ENCODE peak calls at places on chromosomes 11 and 22, in seven cellular contexts. N is type B pancreatic cell, J is RWPE1, Q is testis, M is LNCaP clone FGC, Y is cardiac muscle cell, X is IMR-90. T is an unnamed sample.

GRCh38 chr11:120136356-120136755 is 1.6 kb downstream of the TRIM29 start:
- DNase-seq in Q (peak), N (peak), X (no peak), M (no peak), J (no peak), Y (no peak), T (no peak)

GRCh38 chr11:11461473-11461872 is 108.4 kb upstream of the CSNK2A3 start:
- DNase-seq in J (no peak), Y (no peak), N (no peak), X (no peak), Q (no peak), M (no peak), T (no peak)

GRCh38 chr11:8263769-8264410 is at the start of gene LMO1:
- DNase-seq in Y (peak), X (peak), J (peak), Q (peak), N (peak), M (peak), T (peak)

GRCh38 chr11:120527111-120527748 is 15.7 kb downstream of the GRIK4 start:
- DNase-seq in X (peak), M (no peak), J (no peak), Q (no peak), Y (peak), N (no peak), T (no peak)

GRCh38 chr22:23251445-23252093 is 71.3 kb downstream of the BCR start:
- DNase-seq in N (no peak), J (peak), X (peak), Y (no peak), M (no peak), Q (no peak), T (no peak)

GRCh38 chr22:29450222-29450621 is 11.8 kb downstream of the RFPL1 start:
- DNase-seq in X (no peak), Q (no peak), J (no peak), Y (no peak), M (no peak), N (no peak), T (no peak)

GRCh38 chr22:33921576-33922181 is 1.4 kb upstream of the LARGE1 start:
- DNase-seq in J (no peak), Q (peak), X (peak), N (peak), Y (peak), M (no peak), T (peak)

GRCh38 chr11:28910926-28911325 is 802.7 kb downstream of the METTL15 start:
- DNase-seq in N (no peak), Q (no peak), Y (peak), X (peak), J (no peak), M (no peak), T (no peak)

GRCh38 chr11:14907411-14908213 is 15.6 kb upstream of the CYP2R1 start:
- DNase-seq in M (peak), J (no peak), Y (peak), X (peak), Q (peak), N (peak), T (no peak)

GRCh38 chr22:17269607-17270261 is 50.5 kb upstream of the ADA2 start:
- DNase-seq in N (no peak), M (no peak), Y (no peak), J (no peak), Q (no peak), X (no peak), T (no peak)

GRCh38 chr22:32020117-32020516 is 22.9 kb upstream of the SLC5A1 start:
- DNase-seq in Q (no peak), J (peak), N (no peak), Y (peak), M (no peak), X (peak), T (no peak)

GRCh38 chr11:28107331-28107725 is 628 bp downstream of the KIF18A start:
- DNase-seq in J (peak), M (no peak), N (no peak), Y (peak), X (peak), Q (no peak), T (peak)

GRCh38 chr11:12052676-12053605 is 44.5 kb upstream of the DKK3 start:
- DNase-seq in J (no peak), Q (no peak), N (no peak), M (no peak), Y (no peak), X (no peak), T (no peak)

GRCh38 chr11:10937416-10937815 is 79.6 kb upstream of the ZBED5 start:
- DNase-seq in M (no peak), J (no peak), X (no peak), Q (no peak), N (no peak), Y (no peak), T (no peak)

GRCh38 chr11:20112291-20113146 is 47.8 kb downstream of the DBX1 start:
- DNase-seq in N (no peak), Q (peak), J (peak), Y (peak), M (no peak), X (peak), T (no peak)

GRCh38 chr22:22520020-22520656 is at the start of gene ZNF280A:
- DNase-seq in J (no peak), Q (peak), M (no peak), Y (peak), X (no peak), N (no peak), T (no peak)

GRCh38 chr22:20206709-20207215 is 55.9 kb upstream of the CCDC188 start:
- DNase-seq in X (peak), M (no peak), J (no peak), Y (peak), Q (no peak), N (no peak), T (no peak)

GRCh38 chr11:15602042-15602441 is 487.3 kb downstream of the INSC start:
- DNase-seq in N (no peak), Y (no peak), X (no peak), J (no peak), M (no peak), Q (no peak), T (no peak)

GRCh38 chr11:86460461-86461404 is 86.0 kb downstream of the CCDC81 start:
- DNase-seq in J (no peak), X (peak), Y (peak), Q (no peak), M (no peak), N (no peak), T (no peak)

GRCh38 chr11:44711772-44712608 is 14.8 kb upstream of the TSPAN18 start:
- DNase-seq in J (no peak), M (no peak), N (no peak), Q (no peak), Y (no peak), X (no peak), T (no peak)

DNA sequence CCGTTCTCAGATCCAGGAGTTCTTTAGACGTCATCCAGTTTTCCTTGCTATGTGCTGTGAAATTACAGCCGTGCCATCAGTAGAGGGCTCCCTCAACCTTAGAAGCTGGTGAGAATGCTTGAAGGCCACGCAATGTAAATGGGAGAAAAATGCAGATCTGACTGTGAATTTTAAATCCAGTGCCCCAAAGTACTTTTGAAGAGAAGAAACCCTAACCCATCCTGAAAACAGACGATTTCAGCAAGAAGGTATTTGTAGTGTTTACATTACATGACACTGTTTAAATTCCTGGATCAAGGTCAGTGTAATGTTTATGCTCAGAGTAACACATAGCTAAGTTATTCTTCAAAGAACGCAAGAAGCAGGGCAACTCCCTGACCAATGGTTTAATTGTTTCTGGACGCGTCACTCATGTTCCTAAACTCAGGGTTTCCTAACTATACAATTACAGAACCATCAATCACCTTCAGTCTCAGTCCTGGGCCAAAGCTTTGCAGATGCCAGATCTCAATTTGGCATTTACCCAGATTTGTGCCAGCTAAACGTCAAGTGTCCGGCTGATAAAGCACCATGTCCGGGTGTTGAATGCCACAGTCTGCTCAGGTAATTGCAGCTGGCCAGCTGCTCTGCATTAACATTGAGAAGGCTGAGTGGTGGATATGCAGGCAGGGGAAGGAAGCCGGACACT is 38.2 kb downstream of the ADAMTS8 start:
- DNase-seq in X (peak), N (no peak), J (peak), M (peak), Q (peak), Y (peak), T (no peak)
- TF ChIP-seq CTCF in X (peak), N (peak), J (no peak), M (peak), Q (no peak), Y (peak), T (no peak)

GRCh38 chr11:68763926-68764657 is 12.8 kb upstream of the TESMIN start:
- DNase-seq in M (no peak), J (no peak), X (no peak), N (no peak), Y (no peak), Q (no peak), T (no peak)
- TF ChIP-seq CTCF in M (no peak), J (no peak), X (no peak), N (peak), Y (no peak), Q (no peak), T (peak)

GRCh38 chr22:43228330-43228729 is 41.4 kb upstream of the TTLL12 start:
- DNase-seq in Q (peak), X (peak), J (peak), Y (peak), M (no peak), N (no peak), T (peak)
- TF ChIP-seq CTCF in Q (peak), X (peak), J (no peak), Y (peak), M (peak), N (peak), T (no peak)

DNA sequence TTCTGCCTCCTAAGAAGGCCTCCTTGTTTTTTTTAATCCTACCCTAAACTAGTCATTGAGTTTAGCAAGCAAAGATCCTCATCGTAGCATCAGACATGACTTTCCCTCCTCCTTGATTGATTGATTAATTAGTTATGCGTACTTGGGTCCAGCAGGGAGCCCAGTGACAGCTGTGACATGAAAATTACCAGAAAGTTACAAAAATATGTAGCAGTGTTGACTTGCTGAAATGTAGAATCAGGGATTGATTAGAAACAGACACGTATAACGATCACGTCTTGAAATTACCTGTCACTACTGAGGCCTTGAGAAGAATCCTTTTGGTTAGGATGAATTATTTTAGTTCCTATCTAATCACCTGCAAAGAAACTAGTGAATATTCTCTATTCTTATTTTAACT is 167.4 kb upstream of the MPPED2 start:
- DNase-seq in M (no peak), Q (no peak), Y (no peak), X (no peak), J (no peak), N (no peak), T (no peak)
- TF ChIP-seq CTCF in M (no peak), Q (no peak), Y (no peak), X (no peak), J (no peak), N (no peak), T (no peak)

GRCh38 chr11:66181632-66182345 is 86.7 kb upstream of the RAB1B start:
- DNase-seq in Y (no peak), X (no peak), Q (no peak), M (peak), J (no peak), N (no peak), T (no peak)

GRCh38 chr11:66183581-66184048 is 84.8 kb upstream of the RAB1B start:
- DNase-seq in Y (peak), X (no peak), J (no peak), M (no peak), Q (no peak), N (no peak), T (no peak)

GRCh38 chr11:66178871-66179270 is 89.6 kb upstream of the RAB1B start:
- DNase-seq in X (no peak), N (no peak), Y (no peak), J (no peak), M (no peak), Q (no peak), T (no peak)

GRCh38 chr11:66176650-66177049 is 91.8 kb upstream of the RAB1B start:
- DNase-seq in Q (no peak), N (no peak), M (no peak), Y (no peak), X (no peak), J (peak), T (no peak)

DNA sequence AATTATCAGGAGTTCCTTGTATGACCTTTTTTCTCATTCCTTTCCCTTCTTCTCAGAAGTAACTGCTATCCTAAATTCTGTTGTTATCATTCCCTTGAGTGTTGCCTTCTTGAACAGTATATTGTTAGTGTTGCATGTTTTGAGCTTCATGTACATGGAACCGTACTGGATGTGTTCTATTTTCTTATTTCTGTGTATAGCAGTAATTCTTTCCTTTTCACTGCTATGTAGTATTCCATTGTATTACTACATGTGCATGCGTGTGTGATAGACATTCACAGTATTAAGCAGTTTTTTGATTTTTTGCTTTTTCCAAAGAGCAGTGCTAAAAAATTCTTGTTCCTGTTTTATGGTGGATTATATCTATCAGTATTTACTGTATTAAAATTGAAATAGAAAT is 90.3 kb upstream of the RAB1B start:
- DNase-seq in Q (no peak), X (no peak), M (no peak), N (no peak), J (no peak), Y (no peak), T (no peak)
- TF ChIP-seq CTCF in Q (no peak), X (no peak), M (no peak), N (no peak), J (no peak), Y (no peak), T (no peak)

GRCh38 chr11:9606799-9607510 is 33.5 kb downstream of the WEE1 start:
- DNase-seq in J (no peak), X (no peak), M (no peak), Q (no peak), N (no peak), Y (no peak), T (no peak)
- TF ChIP-seq CTCF in J (no peak), X (no peak), M (peak), Q (no peak), N (no peak), Y (no peak), T (no peak)

DNA sequence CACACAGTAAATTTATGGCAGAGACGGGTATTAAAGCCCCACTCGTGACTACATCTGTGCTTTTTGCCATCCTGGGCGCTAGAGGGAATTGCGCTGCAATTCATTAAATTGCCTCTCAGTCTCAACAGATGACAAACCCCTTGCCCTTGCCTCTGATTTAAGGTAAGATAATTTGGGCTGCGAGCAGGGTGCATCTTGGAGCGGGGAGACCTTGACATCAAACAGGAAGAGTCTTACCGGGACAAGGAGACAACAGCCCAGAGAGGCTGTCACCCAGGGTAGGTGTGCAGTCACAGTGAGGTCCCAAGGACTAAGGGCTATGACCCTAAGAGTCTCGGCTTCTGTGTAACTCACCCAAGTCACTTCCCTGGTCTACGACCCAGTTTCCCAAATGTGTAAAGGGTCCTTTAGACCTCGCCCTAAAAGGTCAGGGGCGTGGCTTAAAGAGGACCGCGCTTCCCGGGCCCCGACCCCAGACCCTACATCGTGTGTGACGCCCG is 427 bp upstream of the TOM1 start:
- DNase-seq in N (no peak), X (no peak), M (no peak), J (peak), Y (peak), Q (no peak), T (no peak)
- TF ChIP-seq CTCF in N (no peak), X (no peak), M (no peak), J (no peak), Y (no peak), Q (no peak), T (no peak)

GRCh38 chr22:40009231-40009769 is 14.5 kb downstream of the FAM83F start:
- DNase-seq in Q (no peak), X (peak), J (no peak), M (no peak), Y (no peak), N (no peak), T (no peak)
- TF ChIP-seq CTCF in Q (no peak), X (no peak), J (no peak), M (no peak), Y (no peak), N (no peak), T (no peak)

T was measured in GM10248.